ENCODE peak calls at places on chromosome 19, in four cellular contexts. O, Q, C and P are unnamed samples.

GRCh38 chr19:49442793-49443365 is 1.6 kb upstream of the SLC17A7 start:
- DNase-seq in O (peak; percentile 97), Q (peak; percentile 99), C (peak; percentile 98), P (peak; percentile 98)

GRCh38 chr19:14943601-14944000 is 2.3 kb downstream of the OR7C2 start:
- DNase-seq in O (no peak), Q (no peak), C (no peak), P (no peak)

GRCh38 chr19:48623556-48624066 is 4.3 kb downstream of the SPHK2 start:
- DNase-seq in O (no peak), Q (no peak), C (no peak), P (no peak)

GRCh38 chr19:31531326-31531725 is 182.1 kb upstream of the TSHZ3 start:
- DNase-seq in O (no peak), Q (no peak), C (no peak), P (no peak)

GRCh38 chr19:5681446-5682292 is 842 bp downstream of the HSD11B1L start:
- DNase-seq in O (no peak), Q (no peak), C (no peak), P (peak; percentile 50)

GRCh38 chr19:16248380-16249023 is 50.8 kb downstream of the AP1M1 start:
- DNase-seq in O (no peak), Q (no peak), C (no peak), P (no peak)

GRCh38 chr19:46692918-46693722 is 23.8 kb downstream of the PRKD2 start:
- DNase-seq in O (no peak), Q (no peak), C (no peak), P (no peak)

GRCh38 chr19:40798997-40799557 is at the start of gene EGLN2:
- DNase-seq in O (no peak), Q (no peak), C (no peak), P (no peak)

GRCh38 chr19:31356587-31357314 is 7.5 kb upstream of the TSHZ3 start:
- DNase-seq in O (peak; percentile 39), Q (peak; percentile 82), C (no peak), P (peak; percentile 85)

GRCh38 chr19:32819415-32820400 is 49.9 kb downstream of the SLC7A9 start:
- DNase-seq in O (no peak), Q (no peak), C (no peak), P (no peak)